ENCODE peak calls at places on chromosomes 11 and 22, in seven cellular contexts. M is stimulated activated CD4-positive, alpha-beta T cell treated with anti-CD3 and anti-CD28 coated beads, Interleukin-4, amount 100 ng/mL, for 48 hours; I is HT1080; D is endothelial cell; S is SHP77 treated with DMSO at 0.1 percent for 48 hours; Y is iPS-NIHi11; B is SK-N-SH. L is an unnamed sample.

GRCh38 chr11:65147352-65148075 is 13.2 kb upstream of the SYVN1 start:
- DNase-seq in M (no peak), I (no peak), D (no peak), S (no peak), Y (no peak), B (no peak), L (no peak)

GRCh38 chr11:43892851-43893250 is 12.2 kb downstream of the ALKBH3 start:
- DNase-seq in M (no peak), I (no peak), D (no peak), S (no peak), Y (no peak), B (peak), L (no peak)

GRCh38 chr11:1013628-1013935 is 22.9 kb downstream of the MUC6 start:
- DNase-seq in M (no peak), I (no peak), D (no peak), S (no peak), Y (no peak), B (no peak), L (no peak)

GRCh38 chr22:48368975-48369525 is 1458.6 kb downstream of the BRD1 start:
- DNase-seq in M (no peak), I (no peak), D (no peak), S (no peak), Y (no peak), B (no peak), L (no peak)

GRCh38 chr11:95831198-95831883 is 41.0 kb downstream of the CEP57 start:
- DNase-seq in M (no peak), I (peak), D (no peak), S (no peak), Y (no peak), B (no peak), L (peak)

GRCh38 chr22:44445731-44446130 is 52.3 kb downstream of the RTL6 start:
- DNase-seq in M (no peak), I (no peak), D (no peak), S (no peak), Y (no peak), B (no peak), L (no peak)

GRCh38 chr22:20084547-20085413 is 4.7 kb downstream of the DGCR8 start:
- DNase-seq in M (no peak), I (no peak), D (peak), S (no peak), Y (peak), B (peak), L (no peak)

GRCh38 chr11:111408789-111409727 is 30.0 kb upstream of the POU2AF1 start:
- DNase-seq in M (no peak), I (peak), D (no peak), S (no peak), Y (no peak), B (no peak), L (no peak)

GRCh38 chr11:17543041-17543440 is 1.2 kb downstream of the USH1C start:
- DNase-seq in M (no peak), I (no peak), D (no peak), S (no peak), Y (no peak), B (no peak), L (no peak)

GRCh38 chr11:69943506-69943905 is 124.3 kb upstream of the FGF3 start:
- DNase-seq in M (no peak), I (no peak), D (no peak), S (no peak), Y (no peak), B (no peak), L (no peak)

GRCh38 chr11:115581871-115582639 is 77.8 kb upstream of the CADM1 start:
- DNase-seq in M (no peak), I (peak), D (no peak), S (peak), Y (peak), B (peak), L (no peak)

GRCh38 chr22:50630376-50630775 is 2.4 kb upstream of the ARSA start:
- DNase-seq in M (no peak), I (peak), D (no peak), S (no peak), Y (no peak), B (no peak), L (peak)

GRCh38 chr11:121523581-121524232 is 70.9 kb upstream of the SORL1-AS1 start:
- DNase-seq in M (no peak), I (no peak), D (no peak), S (peak), Y (no peak), B (no peak), L (no peak)

GRCh38 chr11:8168485-8169257 is at the start of gene RIC3:
- DNase-seq in M (peak), I (no peak), D (peak), S (no peak), Y (peak), B (peak), L (no peak)

GRCh38 chr11:66891849-66892660 is 35.2 kb downstream of the LRFN4 start:
- DNase-seq in M (peak), I (peak), D (no peak), S (peak), Y (peak), B (no peak), L (peak)

GRCh38 chr11:112132737-112133136 is 31.2 kb downstream of the IL18 start:
- DNase-seq in M (no peak), I (peak), D (no peak), S (no peak), Y (no peak), B (no peak), L (no peak)

GRCh38 chr22:24134090-24134846 is 47.0 kb upstream of the SUSD2 start:
- DNase-seq in M (peak), I (no peak), D (no peak), S (no peak), Y (no peak), B (no peak), L (no peak)

GRCh38 chr22:50606126-50606525 is 5.5 kb downstream of the MAPK8IP2 start:
- DNase-seq in M (no peak), I (no peak), D (no peak), S (no peak), Y (no peak), B (no peak), L (no peak)

GRCh38 chr11:94799726-94800125 is 31.6 kb downstream of the AMOTL1 start:
- DNase-seq in M (no peak), I (no peak), D (no peak), S (no peak), Y (no peak), B (no peak), L (no peak)

GRCh38 chr11:26741036-26741435 is 19.2 kb upstream of the SLC5A12 start:
- DNase-seq in M (no peak), I (no peak), D (no peak), S (no peak), Y (no peak), B (no peak), L (no peak)

GRCh38 chr11:118223992-118224391 is 819 bp downstream of the JAML start:
- DNase-seq in M (no peak), I (no peak), D (no peak), S (no peak), Y (no peak), B (no peak), L (no peak)

GRCh38 chr22:42889290-42889689 is 32.2 kb upstream of the ARFGAP3 start:
- DNase-seq in M (no peak), I (no peak), D (no peak), S (no peak), Y (no peak), B (no peak), L (no peak)

GRCh38 chr11:113046866-113047265 is 85.6 kb downstream of the NCAM1 start:
- DNase-seq in M (no peak), I (no peak), D (no peak), S (no peak), Y (no peak), B (no peak), L (no peak)

GRCh38 chr22:39457047-39457545 is 284 bp downstream of the MGAT3 start:
- DNase-seq in M (no peak), I (no peak), D (no peak), S (no peak), Y (peak), B (peak), L (no peak)

GRCh38 chr11:19633276-19633675 is 79.4 kb upstream of the NAV2 start:
- DNase-seq in M (no peak), I (no peak), D (no peak), S (no peak), Y (no peak), B (no peak), L (no peak)

GRCh38 chr11:117859061-117859460 is 17.4 kb downstream of the FXYD6 start:
- DNase-seq in M (no peak), I (no peak), D (no peak), S (no peak), Y (no peak), B (no peak), L (no peak)

GRCh38 chr22:50123119-50123518 is 33.3 kb downstream of the MOV10L1 start:
- DNase-seq in M (no peak), I (no peak), D (no peak), S (no peak), Y (no peak), B (no peak), L (no peak)

GRCh38 chr11:122717264-122717867 is 61.8 kb downstream of the UBASH3B start:
- DNase-seq in M (no peak), I (no peak), D (no peak), S (no peak), Y (no peak), B (no peak), L (no peak)

GRCh38 chr11:2741006-2741376 is 41.2 kb upstream of the KCNQ1OT1 start:
- DNase-seq in M (no peak), I (no peak), D (no peak), S (no peak), Y (no peak), B (no peak), L (no peak)

GRCh38 chr11:90840071-90840470 is 617.2 kb upstream of the CHORDC1 start:
- DNase-seq in M (no peak), I (no peak), D (no peak), S (no peak), Y (no peak), B (no peak), L (no peak)

GRCh38 chr11:101407324-101407723 is 176.5 kb downstream of the TRPC6 start:
- DNase-seq in M (no peak), I (peak), D (no peak), S (no peak), Y (no peak), B (no peak), L (no peak)

L was measured in RCC 7860.